ENCODE peak calls at places on chromosomes 13 and 19, in eight cellular contexts. One of them, this sample, is unnamed.

GRCh38 chr13:97360610-97361009 is 73.4 kb upstream of the RAP2A start:
- DNase-seq in T follicular helper cell: no peak
- DNase-seq in non-pigmented ciliary epithelial cell: no peak
- DNase-seq in ascending aorta: no peak
- DNase-seq in stimulated activated CD4-positive, alpha-beta T cell treated with anti-CD3 and anti-CD28 coated beads, Interleukin-1b, Interleukin-23, amount 100 ng/mL, for 1 hour: no peak
- DNase-seq in Calu3: no peak
- DNase-seq in substantia nigra: no peak
- DNase-seq in AG08395: no peak
- DNase-seq in this sample: no peak

GRCh38 chr13:26941345-26942174 is 181.0 kb upstream of the GPR12 start:
- DNase-seq in T follicular helper cell: no peak
- DNase-seq in non-pigmented ciliary epithelial cell: peak
- DNase-seq in ascending aorta: peak
- DNase-seq in stimulated activated CD4-positive, alpha-beta T cell treated with anti-CD3 and anti-CD28 coated beads, Interleukin-1b, Interleukin-23, amount 100 ng/mL, for 1 hour: no peak
- DNase-seq in Calu3: no peak
- DNase-seq in substantia nigra: no peak
- DNase-seq in AG08395: peak
- DNase-seq in this sample: no peak

GRCh38 chr13:43268632-43269031 is 245.2 kb downstream of the DNAJC15 start:
- DNase-seq in T follicular helper cell: no peak
- DNase-seq in non-pigmented ciliary epithelial cell: no peak
- DNase-seq in ascending aorta: no peak
- DNase-seq in stimulated activated CD4-positive, alpha-beta T cell treated with anti-CD3 and anti-CD28 coated beads, Interleukin-1b, Interleukin-23, amount 100 ng/mL, for 1 hour: no peak
- DNase-seq in Calu3: no peak
- DNase-seq in substantia nigra: no peak
- DNase-seq in AG08395: no peak
- DNase-seq in this sample: no peak

GRCh38 chr19:1151917-1152601 is 22.0 kb downstream of the SBNO2 start:
- DNase-seq in T follicular helper cell: no peak
- DNase-seq in non-pigmented ciliary epithelial cell: no peak
- DNase-seq in ascending aorta: peak
- DNase-seq in stimulated activated CD4-positive, alpha-beta T cell treated with anti-CD3 and anti-CD28 coated beads, Interleukin-1b, Interleukin-23, amount 100 ng/mL, for 1 hour: no peak
- DNase-seq in Calu3: no peak
- DNase-seq in substantia nigra: no peak
- DNase-seq in AG08395: peak
- DNase-seq in this sample: no peak

GRCh38 chr19:46068345-46069258 is 27.8 kb upstream of the IGFL4 start:
- DNase-seq in T follicular helper cell: no peak
- DNase-seq in non-pigmented ciliary epithelial cell: no peak
- DNase-seq in ascending aorta: no peak
- DNase-seq in stimulated activated CD4-positive, alpha-beta T cell treated with anti-CD3 and anti-CD28 coated beads, Interleukin-1b, Interleukin-23, amount 100 ng/mL, for 1 hour: no peak
- DNase-seq in Calu3: peak
- DNase-seq in substantia nigra: no peak
- DNase-seq in AG08395: peak
- DNase-seq in this sample: no peak

GRCh38 chr19:51808333-51808986 is 13.5 kb downstream of the FPR3 start:
- DNase-seq in T follicular helper cell: no peak
- DNase-seq in non-pigmented ciliary epithelial cell: no peak
- DNase-seq in ascending aorta: no peak
- DNase-seq in stimulated activated CD4-positive, alpha-beta T cell treated with anti-CD3 and anti-CD28 coated beads, Interleukin-1b, Interleukin-23, amount 100 ng/mL, for 1 hour: no peak
- DNase-seq in Calu3: no peak
- DNase-seq in substantia nigra: no peak
- DNase-seq in AG08395: peak
- DNase-seq in this sample: no peak

GRCh38 chr19:40721936-40722661 is 5.2 kb downstream of the ITPKC start:
- DNase-seq in T follicular helper cell: no peak
- DNase-seq in non-pigmented ciliary epithelial cell: no peak
- DNase-seq in ascending aorta: no peak
- DNase-seq in stimulated activated CD4-positive, alpha-beta T cell treated with anti-CD3 and anti-CD28 coated beads, Interleukin-1b, Interleukin-23, amount 100 ng/mL, for 1 hour: no peak
- DNase-seq in Calu3: no peak
- DNase-seq in substantia nigra: no peak
- DNase-seq in AG08395: no peak
- DNase-seq in this sample: no peak

GRCh38 chr19:18020212-18021067 is 12.5 kb downstream of the ARRDC2 start:
- DNase-seq in T follicular helper cell: no peak
- DNase-seq in non-pigmented ciliary epithelial cell: no peak
- DNase-seq in ascending aorta: peak
- DNase-seq in stimulated activated CD4-positive, alpha-beta T cell treated with anti-CD3 and anti-CD28 coated beads, Interleukin-1b, Interleukin-23, amount 100 ng/mL, for 1 hour: no peak
- DNase-seq in Calu3: peak
- DNase-seq in substantia nigra: peak
- DNase-seq in AG08395: peak
- DNase-seq in this sample: no peak

GRCh38 chr19:19405919-19406877 is 723 bp downstream of the GATAD2A start:
- DNase-seq in T follicular helper cell: peak
- DNase-seq in non-pigmented ciliary epithelial cell: no peak
- DNase-seq in ascending aorta: peak
- DNase-seq in stimulated activated CD4-positive, alpha-beta T cell treated with anti-CD3 and anti-CD28 coated beads, Interleukin-1b, Interleukin-23, amount 100 ng/mL, for 1 hour: no peak
- DNase-seq in Calu3: peak
- DNase-seq in substantia nigra: no peak
- DNase-seq in AG08395: peak
- DNase-seq in this sample: peak

GRCh38 chr13:34935841-34936240 is 6.2 kb upstream of the NBEA start:
- DNase-seq in T follicular helper cell: no peak
- DNase-seq in non-pigmented ciliary epithelial cell: no peak
- DNase-seq in ascending aorta: no peak
- DNase-seq in stimulated activated CD4-positive, alpha-beta T cell treated with anti-CD3 and anti-CD28 coated beads, Interleukin-1b, Interleukin-23, amount 100 ng/mL, for 1 hour: no peak
- DNase-seq in Calu3: no peak
- DNase-seq in substantia nigra: no peak
- DNase-seq in AG08395: no peak
- DNase-seq in this sample: no peak

GRCh38 chr13:78636493-78636892 is 22.5 kb downstream of the OBI1 start:
- DNase-seq in T follicular helper cell: no peak
- DNase-seq in non-pigmented ciliary epithelial cell: no peak
- DNase-seq in ascending aorta: no peak
- DNase-seq in stimulated activated CD4-positive, alpha-beta T cell treated with anti-CD3 and anti-CD28 coated beads, Interleukin-1b, Interleukin-23, amount 100 ng/mL, for 1 hour: no peak
- DNase-seq in Calu3: no peak
- DNase-seq in substantia nigra: no peak
- DNase-seq in AG08395: no peak
- DNase-seq in this sample: no peak

GRCh38 chr13:42492372-42492920 is 81.5 kb upstream of the TNFSF11 start:
- DNase-seq in T follicular helper cell: no peak
- DNase-seq in non-pigmented ciliary epithelial cell: no peak
- DNase-seq in ascending aorta: no peak
- DNase-seq in stimulated activated CD4-positive, alpha-beta T cell treated with anti-CD3 and anti-CD28 coated beads, Interleukin-1b, Interleukin-23, amount 100 ng/mL, for 1 hour: no peak
- DNase-seq in Calu3: no peak
- DNase-seq in substantia nigra: no peak
- DNase-seq in AG08395: no peak
- DNase-seq in this sample: no peak

GRCh38 chr13:26855071-26855470 is 94.5 kb upstream of the GPR12 start:
- DNase-seq in T follicular helper cell: no peak
- DNase-seq in non-pigmented ciliary epithelial cell: no peak
- DNase-seq in ascending aorta: no peak
- DNase-seq in stimulated activated CD4-positive, alpha-beta T cell treated with anti-CD3 and anti-CD28 coated beads, Interleukin-1b, Interleukin-23, amount 100 ng/mL, for 1 hour: no peak
- DNase-seq in Calu3: no peak
- DNase-seq in substantia nigra: peak
- DNase-seq in AG08395: no peak
- DNase-seq in this sample: no peak

GRCh38 chr19:5497297-5497696 is 42.1 kb downstream of the ZNRF4 start:
- DNase-seq in T follicular helper cell: no peak
- DNase-seq in non-pigmented ciliary epithelial cell: no peak
- DNase-seq in ascending aorta: no peak
- DNase-seq in stimulated activated CD4-positive, alpha-beta T cell treated with anti-CD3 and anti-CD28 coated beads, Interleukin-1b, Interleukin-23, amount 100 ng/mL, for 1 hour: no peak
- DNase-seq in Calu3: no peak
- DNase-seq in substantia nigra: no peak
- DNase-seq in AG08395: no peak
- DNase-seq in this sample: no peak

GRCh38 chr19:55563261-55563690 is 17.4 kb downstream of the ZNF579 start:
- DNase-seq in T follicular helper cell: no peak
- DNase-seq in non-pigmented ciliary epithelial cell: no peak
- DNase-seq in ascending aorta: no peak
- DNase-seq in stimulated activated CD4-positive, alpha-beta T cell treated with anti-CD3 and anti-CD28 coated beads, Interleukin-1b, Interleukin-23, amount 100 ng/mL, for 1 hour: no peak
- DNase-seq in Calu3: no peak
- DNase-seq in substantia nigra: no peak
- DNase-seq in AG08395: peak
- DNase-seq in this sample: no peak

GRCh38 chr19:7655581-7655980 is 13.3 kb upstream of the RETN start:
- DNase-seq in T follicular helper cell: no peak
- DNase-seq in non-pigmented ciliary epithelial cell: no peak
- DNase-seq in ascending aorta: no peak
- DNase-seq in stimulated activated CD4-positive, alpha-beta T cell treated with anti-CD3 and anti-CD28 coated beads, Interleukin-1b, Interleukin-23, amount 100 ng/mL, for 1 hour: no peak
- DNase-seq in Calu3: no peak
- DNase-seq in substantia nigra: no peak
- DNase-seq in AG08395: no peak
- DNase-seq in this sample: no peak

GRCh38 chr13:51806571-51806970 is 2.6 kb upstream of the DHRS12 start:
- DNase-seq in T follicular helper cell: no peak
- DNase-seq in non-pigmented ciliary epithelial cell: no peak
- DNase-seq in ascending aorta: no peak
- DNase-seq in stimulated activated CD4-positive, alpha-beta T cell treated with anti-CD3 and anti-CD28 coated beads, Interleukin-1b, Interleukin-23, amount 100 ng/mL, for 1 hour: no peak
- DNase-seq in Calu3: no peak
- DNase-seq in substantia nigra: no peak
- DNase-seq in AG08395: no peak
- DNase-seq in this sample: no peak

GRCh38 chr19:7734220-7735203 is 2.6 kb upstream of the CLEC4G start:
- DNase-seq in T follicular helper cell: no peak
- DNase-seq in non-pigmented ciliary epithelial cell: no peak
- DNase-seq in ascending aorta: no peak
- DNase-seq in stimulated activated CD4-positive, alpha-beta T cell treated with anti-CD3 and anti-CD28 coated beads, Interleukin-1b, Interleukin-23, amount 100 ng/mL, for 1 hour: no peak
- DNase-seq in Calu3: no peak
- DNase-seq in substantia nigra: no peak
- DNase-seq in AG08395: peak
- DNase-seq in this sample: no peak

GRCh38 chr13:85601526-85601925 is 197.7 kb downstream of the SLITRK6 start:
- DNase-seq in T follicular helper cell: no peak
- DNase-seq in non-pigmented ciliary epithelial cell: no peak
- DNase-seq in ascending aorta: no peak
- DNase-seq in stimulated activated CD4-positive, alpha-beta T cell treated with anti-CD3 and anti-CD28 coated beads, Interleukin-1b, Interleukin-23, amount 100 ng/mL, for 1 hour: no peak
- DNase-seq in Calu3: no peak
- DNase-seq in substantia nigra: no peak
- DNase-seq in AG08395: no peak
- DNase-seq in this sample: no peak

GRCh38 chr13:68996671-68997030 is 1111.0 kb upstream of the ATXN8OS start:
- DNase-seq in T follicular helper cell: no peak
- DNase-seq in non-pigmented ciliary epithelial cell: no peak
- DNase-seq in ascending aorta: no peak
- DNase-seq in stimulated activated CD4-positive, alpha-beta T cell treated with anti-CD3 and anti-CD28 coated beads, Interleukin-1b, Interleukin-23, amount 100 ng/mL, for 1 hour: no peak
- DNase-seq in Calu3: no peak
- DNase-seq in substantia nigra: no peak
- DNase-seq in AG08395: no peak
- DNase-seq in this sample: no peak

GRCh38 chr13:58461217-58461616 is 829.7 kb downstream of the PCDH17 start:
- DNase-seq in T follicular helper cell: no peak
- DNase-seq in non-pigmented ciliary epithelial cell: no peak
- DNase-seq in ascending aorta: no peak
- DNase-seq in stimulated activated CD4-positive, alpha-beta T cell treated with anti-CD3 and anti-CD28 coated beads, Interleukin-1b, Interleukin-23, amount 100 ng/mL, for 1 hour: no peak
- DNase-seq in Calu3: no peak
- DNase-seq in substantia nigra: no peak
- DNase-seq in AG08395: no peak
- DNase-seq in this sample: no peak

GRCh38 chr19:44883962-44884361 is 7.1 kb upstream of the TOMM40 start:
- DNase-seq in T follicular helper cell: no peak
- DNase-seq in non-pigmented ciliary epithelial cell: no peak
- DNase-seq in ascending aorta: no peak
- DNase-seq in stimulated activated CD4-positive, alpha-beta T cell treated with anti-CD3 and anti-CD28 coated beads, Interleukin-1b, Interleukin-23, amount 100 ng/mL, for 1 hour: no peak
- DNase-seq in Calu3: no peak
- DNase-seq in substantia nigra: no peak
- DNase-seq in AG08395: no peak
- DNase-seq in this sample: no peak